ENCODE peak calls at places on chromosomes 7 and 10, in four cellular contexts. T, U, J and R are unnamed samples.

GRCh38 chr10:11449761-11450160 is 161.7 kb downstream of the USP6NL start:
- DNase-seq in T (no peak), U (no peak), J (no peak), R (no peak)

GRCh38 chr7:19122018-19122588 is 4.7 kb upstream of the TWIST1 start:
- DNase-seq in T (peak), U (peak), J (no peak), R (peak)

GRCh38 chr10:124447741-124448466 is 1.9 kb downstream of the NKX1-2 start:
- DNase-seq in T (no peak), U (no peak), J (peak), R (no peak)

GRCh38 chr10:52999258-52999657 is 226.7 kb upstream of the MBL2 start:
- DNase-seq in T (no peak), U (no peak), J (no peak), R (no peak)

GRCh38 chr7:16929146-16929762 is 47.5 kb upstream of the AGR3 start:
- DNase-seq in T (no peak), U (no peak), J (no peak), R (no peak)

GRCh38 chr10:27242951-27243551 is 2.5 kb upstream of the ACBD5 start:
- DNase-seq in T (peak), U (peak), J (peak), R (peak)

GRCh38 chr10:29603516-29603915 is 31.3 kb downstream of the SVIL start:
- DNase-seq in T (no peak), U (no peak), J (no peak), R (no peak)

GRCh38 chr7:157621131-157621681 is 284.4 kb downstream of the DNAJB6 start:
- DNase-seq in T (no peak), U (no peak), J (no peak), R (no peak)

GRCh38 chr10:43955002-43955596 is 306.4 kb upstream of the ZNF32 start:
- DNase-seq in T (no peak), U (no peak), J (no peak), R (no peak)

GRCh38 chr7:84196007-84196551 is 1.5 kb upstream of the SEMA3A start:
- DNase-seq in T (no peak), U (peak), J (peak), R (peak)

GRCh38 chr10:77359287-77359691 is 278.3 kb downstream of the KCNMA1 start:
- DNase-seq in T (no peak), U (no peak), J (no peak), R (no peak)

GRCh38 chr7:118590107-118590506 is 365.6 kb downstream of the ANKRD7 start:
- DNase-seq in T (peak), U (no peak), J (peak), R (peak)

GRCh38 chr7:157907091-157907490 is 570.3 kb downstream of the DNAJB6 start:
- DNase-seq in T (no peak), U (no peak), J (no peak), R (no peak)

GRCh38 chr7:50565559-50565916 is 333 bp upstream of the DDC start:
- DNase-seq in T (no peak), U (no peak), J (no peak), R (no peak)

GRCh38 chr7:102426268-102427031 is 6.9 kb upstream of the ORAI2 start:
- DNase-seq in T (no peak), U (no peak), J (no peak), R (no peak)

GRCh38 chr10:68280750-68281149 is 48.8 kb upstream of the ATOH7 start:
- DNase-seq in T (no peak), U (no peak), J (no peak), R (no peak)

GRCh38 chr10:63003816-63004453 is 129.2 kb upstream of the NRBF2 start:
- DNase-seq in T (peak), U (no peak), J (no peak), R (peak)

GRCh38 chr7:159091480-159092475 is 52.9 kb downstream of the VIPR2 start:
- DNase-seq in T (no peak), U (no peak), J (no peak), R (no peak)

GRCh38 chr7:105423987-105424386 is 35.3 kb upstream of the SRPK2 start:
- DNase-seq in T (no peak), U (no peak), J (no peak), R (no peak)

GRCh38 chr10:77163670-77164348 is 473.8 kb downstream of the KCNMA1 start:
- DNase-seq in T (peak), U (peak), J (peak), R (peak)

GRCh38 chr10:65907199-65907712 is 1018.6 kb upstream of the LRRTM3 start:
- DNase-seq in T (no peak), U (no peak), J (no peak), R (no peak)

GRCh38 chr7:149803551-149804074 is 30.2 kb upstream of the ZNF467 start:
- DNase-seq in T (no peak), U (no peak), J (no peak), R (no peak)

GRCh38 chr10:80452688-80453391 is 1.3 kb upstream of the TSPAN14 start:
- DNase-seq in T (no peak), U (no peak), J (no peak), R (no peak)

GRCh38 chr7:22934473-22935065 is 79.4 kb downstream of the HYCC1 start:
- DNase-seq in T (no peak), U (peak), J (peak), R (no peak)

GRCh38 chr7:98870807-98871491 is 1.1 kb upstream of the TMEM130 start:
- DNase-seq in T (no peak), U (no peak), J (no peak), R (no peak)

DNA sequence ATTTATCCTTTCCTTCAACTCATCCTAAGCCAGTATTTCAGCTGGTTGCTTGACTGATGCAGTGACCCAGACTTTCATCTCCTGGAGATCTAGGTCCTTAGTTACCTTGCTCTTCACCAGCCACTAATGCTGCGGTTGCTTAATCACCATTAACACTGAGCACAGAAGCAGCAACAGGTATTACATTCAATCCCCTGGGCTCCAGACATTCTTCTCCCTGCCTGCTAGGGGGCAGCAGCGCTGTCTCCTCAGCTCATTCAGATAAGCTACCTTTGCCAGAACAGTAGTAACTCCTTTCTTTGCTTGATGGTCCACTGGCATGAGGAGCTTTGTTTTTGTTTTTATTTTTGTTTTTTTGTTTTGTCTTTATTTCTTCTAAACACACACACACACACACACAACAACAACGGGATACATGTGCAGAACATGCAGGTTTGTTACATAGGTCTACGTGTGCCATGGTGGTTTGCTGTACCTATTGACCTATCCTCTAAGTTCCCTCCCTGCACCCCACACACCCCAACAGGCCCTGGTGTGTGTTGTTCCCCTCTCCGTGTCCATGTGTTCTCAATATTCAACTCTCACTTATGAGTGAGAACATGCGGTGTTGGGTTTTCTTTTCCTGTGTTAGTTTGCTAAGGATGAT is 1043.2 kb upstream of the C7orf33 start:
- DNase-seq in T (no peak), U (peak), J (peak), R (peak)
- TF ChIP-seq CTCF in T (peak), U (no peak), J (peak), R (peak)

GRCh38 chr10:6300784-6301180 is 98.0 kb downstream of the PFKFB3 start:
- DNase-seq in T (no peak), U (no peak), J (no peak), R (no peak)

GRCh38 chr10:6299743-6300105 is 97.0 kb downstream of the PFKFB3 start:
- DNase-seq in T (no peak), U (no peak), J (no peak), R (no peak)

GRCh38 chr10:6299234-6299633 is 96.5 kb downstream of the PFKFB3 start:
- DNase-seq in T (peak), U (peak), J (peak), R (no peak)

GRCh38 chr10:6301482-6302083 is 98.9 kb downstream of the PFKFB3 start:
- DNase-seq in T (no peak), U (peak), J (peak), R (no peak)

GRCh38 chr10:6300106-6300783 is 97.5 kb downstream of the PFKFB3 start:
- DNase-seq in T (no peak), U (peak), J (no peak), R (peak)
- H3K4me3 ChIP-seq in T (no peak), U (no peak), J (no peak), R (no peak)

GRCh38 chr10:69800109-69800508 is 1.6 kb upstream of the COL13A1 start:
- DNase-seq in T (peak), U (peak), J (peak), R (peak)
- TF ChIP-seq CTCF in T (peak), U (peak), J (peak), R (peak)

GRCh38 chr10:70093335-70093944 is 39.2 kb downstream of the AIFM2 start:
- DNase-seq in T (no peak), U (no peak), J (no peak), R (no peak)
- H3K4me3 ChIP-seq in T (no peak), U (no peak), J (no peak), R (no peak)

GRCh38 chr7:141739250-141739649 is 1.1 kb downstream of the SSBP1 start:
- DNase-seq in T (no peak), U (no peak), J (no peak), R (no peak)

GRCh38 chr7:141742229-141742628 is 4.1 kb downstream of the SSBP1 start:
- DNase-seq in T (no peak), U (peak), J (peak), R (no peak)

GRCh38 chr7:141738592-141739013 is 445 bp downstream of the SSBP1 start:
- DNase-seq in T (no peak), U (no peak), J (no peak), R (no peak)

GRCh38 chr7:141737118-141737835 is 881 bp upstream of the SSBP1 start:
- DNase-seq in T (no peak), U (peak), J (peak), R (peak)

GRCh38 chr7:141737836-141738591 is at the start of gene SSBP1:
- DNase-seq in T (peak), U (peak), J (peak), R (peak)
- TF ChIP-seq CTCF in T (peak), U (peak), J (peak), R (peak)

DNA sequence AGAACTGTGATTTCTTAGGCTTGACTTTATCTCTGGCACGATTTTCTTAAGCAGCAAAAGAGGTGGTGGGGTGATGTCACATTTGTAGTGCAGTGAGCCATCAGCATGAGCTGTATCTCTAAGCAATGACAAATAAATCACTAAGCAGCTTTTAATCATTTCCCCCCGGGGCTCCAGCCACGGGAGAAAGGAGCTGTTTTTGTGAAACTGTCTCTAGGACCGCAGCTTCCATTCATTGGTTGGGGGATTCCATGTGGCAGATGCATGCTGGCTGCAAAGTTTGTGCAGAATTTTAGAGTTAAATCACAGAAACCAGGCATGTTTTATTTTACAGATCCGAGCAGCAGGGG is 458 bp downstream of the KIAA1217 start:
- DNase-seq in T (no peak), U (peak), J (peak), R (peak)
- H3K4me3 ChIP-seq in T (no peak), U (peak), J (peak), R (peak)

DNA sequence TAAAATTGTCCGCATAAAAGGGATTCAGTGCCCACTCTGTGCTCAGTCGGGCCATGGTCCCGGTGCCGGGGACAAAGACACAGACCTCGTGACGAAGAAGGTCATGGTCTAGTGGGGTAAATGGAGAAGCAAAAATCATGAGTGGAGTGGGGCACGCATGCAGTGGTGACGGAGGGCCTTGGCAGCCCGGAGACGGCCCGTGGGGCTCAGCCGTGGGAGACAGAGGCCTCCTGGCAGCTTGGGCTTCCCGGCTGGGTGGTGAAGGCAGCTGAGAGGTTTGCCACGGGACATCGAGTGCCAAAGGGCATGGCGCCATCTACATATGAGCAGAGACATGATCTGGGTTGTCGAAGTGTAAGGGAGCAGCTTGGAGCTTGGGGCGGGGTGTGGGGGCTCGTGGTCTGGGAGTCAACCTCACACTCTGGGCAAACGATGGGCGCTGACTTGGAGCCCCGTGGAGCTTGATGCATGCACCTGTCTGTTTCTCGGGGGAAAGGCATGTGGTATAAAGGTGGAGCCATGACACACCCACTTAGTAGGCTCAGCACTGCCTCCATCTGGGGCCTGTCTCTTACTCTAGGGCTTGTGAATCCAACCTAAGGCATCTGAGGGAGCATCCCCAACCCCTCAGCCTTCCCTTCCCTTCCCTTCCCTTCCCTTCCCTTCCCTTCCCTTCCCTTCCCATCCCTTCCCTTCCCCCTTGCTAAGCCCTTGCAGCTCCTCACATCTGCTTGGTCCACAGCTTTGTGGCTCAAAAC is 151.0 kb upstream of the INSYN2A start:
- DNase-seq in T (no peak), U (no peak), J (no peak), R (no peak)
- TF ChIP-seq CTCF in T (no peak), U (no peak), J (no peak), R (no peak)

GRCh38 chr7:100175296-100175935 is 1.8 kb downstream of the GPC2 start:
- DNase-seq in T (no peak), U (no peak), J (no peak), R (no peak)
- H3K4me3 ChIP-seq in T (no peak), U (no peak), J (no peak), R (no peak)

GRCh38 chr10:34641147-34641912 is 173.8 kb downstream of the PARD3 start:
- DNase-seq in T (no peak), U (no peak), J (no peak), R (no peak)

GRCh38 chr10:34641913-34642558 is 173.1 kb downstream of the PARD3 start:
- DNase-seq in T (no peak), U (no peak), J (no peak), R (no peak)

GRCh38 chr10:34647157-34647556 is 167.9 kb downstream of the PARD3 start:
- DNase-seq in T (no peak), U (no peak), J (no peak), R (no peak)

GRCh38 chr10:34643620-34644019 is 171.5 kb downstream of the PARD3 start:
- DNase-seq in T (no peak), U (no peak), J (no peak), R (no peak)

DNA sequence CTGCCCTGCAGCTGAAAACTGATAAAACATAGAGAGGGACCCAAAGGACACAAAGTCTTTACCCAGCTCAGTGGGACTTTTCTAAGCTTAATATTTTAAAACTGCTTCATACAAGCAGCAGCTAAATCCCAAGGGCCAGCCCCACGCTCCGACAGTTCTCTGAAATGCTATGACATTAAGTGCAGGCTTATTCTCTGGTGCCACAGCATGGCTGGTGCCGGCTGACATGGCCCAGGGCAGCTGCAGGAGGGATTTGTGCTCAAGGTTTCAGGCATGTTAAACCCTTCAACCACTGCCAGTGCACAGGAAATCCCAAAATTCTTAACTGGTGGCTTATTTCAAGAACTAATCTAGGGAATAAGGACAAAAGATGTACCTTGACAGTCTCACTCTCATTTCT is 170.9 kb downstream of the PARD3 start:
- DNase-seq in T (no peak), U (no peak), J (no peak), R (no peak)
- TF ChIP-seq CTCF in T (no peak), U (no peak), J (no peak), R (no peak)

GRCh38 chr7:155227004-155227787 is 70.5 kb upstream of the INSIG1 start:
- DNase-seq in T (no peak), U (no peak), J (no peak), R (no peak)
- H3K4me3 ChIP-seq in T (no peak), U (no peak), J (no peak), R (no peak)